ENCODE peak calls at places on chromosomes 4 and X, in eight cellular contexts. One of them, this sample, is unnamed. For H3K9me3, the result is how much of the 10 kb centered on the place peaks cover.

GRCh38 chr4:56463711-56464110 is 3.7 kb upstream of the SRP72 start:
- DNase-seq in CD8-positive, alpha-beta T cell: no peak
- DNase-seq in ovary: no peak
- DNase-seq in mucosa of descending colon: no peak
- DNase-seq in esophagus squamous epithelium: no peak
- DNase-seq in kidney: no peak
- DNase-seq in GM23248: no peak
- DNase-seq in fibroblast of lung: no peak
- DNase-seq in this sample: no peak

GRCh38 chr4:146495277-146495676 is 26.5 kb downstream of the SLC10A7 start:
- DNase-seq in CD8-positive, alpha-beta T cell: no peak
- DNase-seq in ovary: no peak
- DNase-seq in mucosa of descending colon: no peak
- DNase-seq in esophagus squamous epithelium: no peak
- DNase-seq in kidney: no peak
- DNase-seq in GM23248: peak
- DNase-seq in fibroblast of lung: peak
- DNase-seq in this sample: no peak

GRCh38 chr4:80619070-80619674 is 283.6 kb downstream of the CFAP299 start:
- DNase-seq in CD8-positive, alpha-beta T cell: no peak
- DNase-seq in ovary: no peak
- DNase-seq in mucosa of descending colon: no peak
- DNase-seq in esophagus squamous epithelium: no peak
- DNase-seq in kidney: no peak
- DNase-seq in GM23248: peak
- DNase-seq in fibroblast of lung: peak
- DNase-seq in this sample: no peak

GRCh38 chrX:13085533-13085932 is 41.1 kb upstream of the FAM9C start:
- DNase-seq in CD8-positive, alpha-beta T cell: peak
- DNase-seq in ovary: no peak
- DNase-seq in mucosa of descending colon: no peak
- DNase-seq in esophagus squamous epithelium: no peak
- DNase-seq in kidney: no peak
- DNase-seq in GM23248: no peak
- DNase-seq in fibroblast of lung: no peak
- DNase-seq in this sample: no peak

GRCh38 chrX:153981771-153982533 is 9.4 kb downstream of the TMEM187 start:
- DNase-seq in CD8-positive, alpha-beta T cell: peak
- DNase-seq in ovary: peak
- DNase-seq in mucosa of descending colon: peak
- DNase-seq in esophagus squamous epithelium: no peak
- DNase-seq in kidney: no peak
- DNase-seq in GM23248: no peak
- DNase-seq in fibroblast of lung: no peak
- DNase-seq in this sample: no peak

GRCh38 chr4:158282252-158282651 is 72.0 kb downstream of the TMEM144 start:
- DNase-seq in CD8-positive, alpha-beta T cell: no peak
- DNase-seq in ovary: no peak
- DNase-seq in mucosa of descending colon: no peak
- DNase-seq in esophagus squamous epithelium: no peak
- DNase-seq in kidney: no peak
- DNase-seq in GM23248: peak
- DNase-seq in fibroblast of lung: peak
- DNase-seq in this sample: peak

GRCh38 chr4:156303708-156304107 is 350.0 kb upstream of the CTSO start:
- DNase-seq in CD8-positive, alpha-beta T cell: no peak
- DNase-seq in ovary: no peak
- DNase-seq in mucosa of descending colon: no peak
- DNase-seq in esophagus squamous epithelium: no peak
- DNase-seq in kidney: no peak
- DNase-seq in GM23248: no peak
- DNase-seq in fibroblast of lung: no peak
- DNase-seq in this sample: no peak

GRCh38 chr4:46123872-46124755 is at the start of gene GABRG1:
- DNase-seq in CD8-positive, alpha-beta T cell: no peak
- DNase-seq in ovary: no peak
- DNase-seq in mucosa of descending colon: no peak
- DNase-seq in esophagus squamous epithelium: no peak
- DNase-seq in kidney: peak
- DNase-seq in GM23248: no peak
- DNase-seq in fibroblast of lung: no peak
- DNase-seq in this sample: no peak

GRCh38 chr4:170589597-170590191 is 499.9 kb upstream of the AADAT start:
- DNase-seq in CD8-positive, alpha-beta T cell: no peak
- DNase-seq in ovary: no peak
- DNase-seq in mucosa of descending colon: no peak
- DNase-seq in esophagus squamous epithelium: no peak
- DNase-seq in kidney: no peak
- DNase-seq in GM23248: peak
- DNase-seq in fibroblast of lung: no peak
- DNase-seq in this sample: peak

DNA sequence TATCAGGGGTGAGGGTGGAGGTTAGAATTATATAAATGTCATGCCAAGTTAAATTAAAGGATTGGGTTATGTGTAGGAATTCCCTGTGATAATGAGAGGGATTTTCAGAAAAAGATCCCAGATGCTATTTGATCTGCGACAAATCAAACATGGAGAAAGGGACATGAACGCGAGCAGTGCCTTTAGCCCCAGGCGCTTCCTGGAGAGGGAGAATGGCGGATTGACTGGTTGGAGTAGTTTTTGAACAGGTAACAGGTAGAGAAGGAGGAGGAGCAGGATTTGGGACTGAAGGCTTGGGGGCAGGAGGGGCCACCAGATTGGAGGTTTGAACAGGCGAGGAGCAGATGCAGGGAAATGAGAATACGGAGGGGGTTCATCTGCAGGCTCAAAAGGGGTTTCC is 67.1 kb downstream of the LRP2BP start:
- DNase-seq in CD8-positive, alpha-beta T cell: no peak
- DNase-seq in ovary: no peak
- DNase-seq in mucosa of descending colon: no peak
- DNase-seq in esophagus squamous epithelium: no peak
- DNase-seq in kidney: no peak
- DNase-seq in GM23248: no peak
- DNase-seq in fibroblast of lung: no peak
- DNase-seq in this sample: no peak
- H3K9me3 ChIP-seq in CD8-positive, alpha-beta T cell: under half
- H3K9me3 ChIP-seq in ovary: under half
- H3K9me3 ChIP-seq in mucosa of descending colon: under half
- H3K9me3 ChIP-seq in esophagus squamous epithelium: under half
- H3K9me3 ChIP-seq in kidney: under half
- H3K9me3 ChIP-seq in GM23248: under half
- H3K9me3 ChIP-seq in fibroblast of lung: under half
- H3K9me3 ChIP-seq in this sample: half or more

DNA sequence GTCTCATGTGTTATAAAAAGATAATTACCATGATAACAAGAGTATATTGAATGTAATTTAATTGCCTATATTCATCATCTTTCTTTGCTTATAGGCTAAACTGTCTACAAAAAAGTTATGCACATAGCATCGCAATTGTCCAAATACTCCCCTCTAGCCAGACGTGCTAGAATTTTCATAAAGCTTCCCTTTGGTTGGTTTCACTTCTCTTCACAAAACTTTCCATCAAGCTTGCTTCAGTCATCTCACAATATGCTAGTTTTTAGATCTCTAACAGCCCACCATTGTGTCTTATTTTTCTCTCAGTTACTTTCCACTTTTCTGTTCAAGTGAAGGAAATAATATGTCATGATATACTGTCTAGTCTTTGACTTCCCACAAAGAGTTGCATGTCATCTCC is 448.3 kb upstream of the SPANXN1 start:
- DNase-seq in CD8-positive, alpha-beta T cell: no peak
- DNase-seq in ovary: no peak
- DNase-seq in mucosa of descending colon: no peak
- DNase-seq in esophagus squamous epithelium: no peak
- DNase-seq in kidney: no peak
- DNase-seq in GM23248: no peak
- DNase-seq in fibroblast of lung: no peak
- DNase-seq in this sample: no peak
- H3K9me3 ChIP-seq in CD8-positive, alpha-beta T cell: under half
- H3K9me3 ChIP-seq in ovary: under half
- H3K9me3 ChIP-seq in mucosa of descending colon: under half
- H3K9me3 ChIP-seq in esophagus squamous epithelium: under half
- H3K9me3 ChIP-seq in kidney: under half
- H3K9me3 ChIP-seq in GM23248: under half
- H3K9me3 ChIP-seq in fibroblast of lung: under half
- H3K9me3 ChIP-seq in this sample: under half

DNA sequence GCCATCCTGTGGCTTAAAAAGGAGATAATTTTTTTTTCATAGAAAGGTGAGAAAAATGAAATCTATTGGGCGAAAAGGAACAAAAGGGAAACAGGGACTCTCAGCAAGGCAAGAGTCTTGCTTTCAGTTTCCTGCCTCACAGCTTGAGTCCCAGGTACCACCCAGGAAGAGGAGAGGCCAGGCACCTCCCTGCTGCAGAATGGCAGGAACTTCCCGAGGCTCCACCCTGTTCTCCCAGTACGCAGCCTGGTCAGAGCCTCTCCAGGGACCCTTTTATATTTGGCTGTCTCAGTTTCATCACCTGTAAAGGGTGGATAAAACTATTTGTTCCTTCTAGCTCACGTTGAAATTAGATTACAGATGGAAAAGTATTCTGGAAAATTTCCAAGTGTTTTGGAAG is 33.8 kb downstream of the UCHL1 start:
- DNase-seq in CD8-positive, alpha-beta T cell: no peak
- DNase-seq in ovary: no peak
- DNase-seq in mucosa of descending colon: no peak
- DNase-seq in esophagus squamous epithelium: no peak
- DNase-seq in kidney: no peak
- DNase-seq in GM23248: no peak
- DNase-seq in fibroblast of lung: no peak
- DNase-seq in this sample: no peak
- H3K9me3 ChIP-seq in CD8-positive, alpha-beta T cell: under half
- H3K9me3 ChIP-seq in ovary: under half
- H3K9me3 ChIP-seq in mucosa of descending colon: under half
- H3K9me3 ChIP-seq in esophagus squamous epithelium: under half
- H3K9me3 ChIP-seq in kidney: under half
- H3K9me3 ChIP-seq in GM23248: under half
- H3K9me3 ChIP-seq in fibroblast of lung: under half
- H3K9me3 ChIP-seq in this sample: under half

DNA sequence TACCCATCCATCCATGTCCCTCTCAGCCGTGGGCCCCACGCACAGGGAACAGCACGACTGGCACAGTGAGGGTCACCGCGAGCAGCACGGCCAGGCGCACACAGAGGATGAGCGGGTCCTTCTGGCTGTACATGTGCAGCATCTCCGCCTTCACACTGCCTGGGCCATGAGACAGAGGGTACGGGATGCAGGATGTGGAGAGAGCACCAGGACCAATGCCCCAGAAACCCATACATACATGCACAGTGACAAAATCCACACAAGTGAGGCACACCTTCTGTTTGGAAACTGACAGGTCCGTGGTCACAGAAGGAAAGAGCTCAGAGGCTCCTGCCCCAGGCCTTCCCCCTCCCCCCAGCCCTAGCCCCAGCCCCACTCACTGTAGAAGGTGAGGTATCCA is 9.5 kb downstream of the SLC38A5 start:
- DNase-seq in CD8-positive, alpha-beta T cell: no peak
- DNase-seq in ovary: no peak
- DNase-seq in mucosa of descending colon: no peak
- DNase-seq in esophagus squamous epithelium: no peak
- DNase-seq in kidney: no peak
- DNase-seq in GM23248: no peak
- DNase-seq in fibroblast of lung: no peak
- DNase-seq in this sample: no peak
- H3K9me3 ChIP-seq in CD8-positive, alpha-beta T cell: under half
- H3K9me3 ChIP-seq in ovary: under half
- H3K9me3 ChIP-seq in mucosa of descending colon: under half
- H3K9me3 ChIP-seq in esophagus squamous epithelium: under half
- H3K9me3 ChIP-seq in kidney: under half
- H3K9me3 ChIP-seq in GM23248: under half
- H3K9me3 ChIP-seq in fibroblast of lung: under half
- H3K9me3 ChIP-seq in this sample: under half

GRCh38 chrX:133880032-133880443 is 105.4 kb downstream of the GPC3 start:
- DNase-seq in CD8-positive, alpha-beta T cell: no peak
- DNase-seq in ovary: no peak
- DNase-seq in mucosa of descending colon: no peak
- DNase-seq in esophagus squamous epithelium: no peak
- DNase-seq in kidney: no peak
- DNase-seq in GM23248: no peak
- DNase-seq in fibroblast of lung: no peak
- DNase-seq in this sample: no peak
- H3K9me3 ChIP-seq in CD8-positive, alpha-beta T cell: under half
- H3K9me3 ChIP-seq in ovary: under half
- H3K9me3 ChIP-seq in mucosa of descending colon: under half
- H3K9me3 ChIP-seq in esophagus squamous epithelium: under half
- H3K9me3 ChIP-seq in kidney: under half
- H3K9me3 ChIP-seq in GM23248: under half
- H3K9me3 ChIP-seq in fibroblast of lung: under half
- H3K9me3 ChIP-seq in this sample: under half

GRCh38 chr4:8052160-8052691 is 106.4 kb downstream of the ABLIM2 start:
- DNase-seq in CD8-positive, alpha-beta T cell: no peak
- DNase-seq in ovary: no peak
- DNase-seq in mucosa of descending colon: no peak
- DNase-seq in esophagus squamous epithelium: no peak
- DNase-seq in kidney: no peak
- DNase-seq in GM23248: no peak
- DNase-seq in fibroblast of lung: no peak
- DNase-seq in this sample: no peak
- H3K9me3 ChIP-seq in CD8-positive, alpha-beta T cell: under half
- H3K9me3 ChIP-seq in ovary: under half
- H3K9me3 ChIP-seq in mucosa of descending colon: under half
- H3K9me3 ChIP-seq in esophagus squamous epithelium: under half
- H3K9me3 ChIP-seq in kidney: under half
- H3K9me3 ChIP-seq in GM23248: under half
- H3K9me3 ChIP-seq in fibroblast of lung: under half
- H3K9me3 ChIP-seq in this sample: under half

GRCh38 chr4:20944451-20944850 is 244.2 kb downstream of the PACRGL start:
- DNase-seq in CD8-positive, alpha-beta T cell: no peak
- DNase-seq in ovary: no peak
- DNase-seq in mucosa of descending colon: no peak
- DNase-seq in esophagus squamous epithelium: no peak
- DNase-seq in kidney: no peak
- DNase-seq in GM23248: no peak
- DNase-seq in fibroblast of lung: no peak
- DNase-seq in this sample: no peak

GRCh38 chr4:20944961-20945360 is 244.7 kb downstream of the PACRGL start:
- DNase-seq in CD8-positive, alpha-beta T cell: no peak
- DNase-seq in ovary: no peak
- DNase-seq in mucosa of descending colon: no peak
- DNase-seq in esophagus squamous epithelium: no peak
- DNase-seq in kidney: no peak
- DNase-seq in GM23248: no peak
- DNase-seq in fibroblast of lung: no peak
- DNase-seq in this sample: no peak
- H3K9me3 ChIP-seq in CD8-positive, alpha-beta T cell: under half
- H3K9me3 ChIP-seq in ovary: under half
- H3K9me3 ChIP-seq in mucosa of descending colon: under half
- H3K9me3 ChIP-seq in esophagus squamous epithelium: under half
- H3K9me3 ChIP-seq in kidney: under half
- H3K9me3 ChIP-seq in GM23248: under half
- H3K9me3 ChIP-seq in fibroblast of lung: under half
- H3K9me3 ChIP-seq in this sample: under half

This sample was measured in Caco-2.